ENCODE peak calls at places on chromosomes 6 and 20, in nine cellular contexts. One of them, this sample, is unnamed.

GRCh38 chr6:170226647-170227046 is 64.2 kb downstream of the DLL1 start:
- DNase-seq in AG04449: no peak
- DNase-seq in BE2C: no peak
- DNase-seq in prostate gland: no peak
- DNase-seq in fibroblast of pulmonary artery: no peak
- DNase-seq in pancreas: peak; percentile 43
- DNase-seq in Peyer's patch: no peak
- DNase-seq in heart left ventricle: no peak
- DNase-seq in lower lobe of right lung: no peak
- DNase-seq in this sample: no peak

GRCh38 chr20:35595456-35595855 is 20.2 kb upstream of the SPAG4 start:
- DNase-seq in Peyer's patch: no peak
- DNase-seq in heart left ventricle: no peak
- DNase-seq in lower lobe of right lung: no peak
- DNase-seq in AG04449: no peak
- DNase-seq in fibroblast of pulmonary artery: no peak
- DNase-seq in prostate gland: no peak
- DNase-seq in BE2C: no peak
- DNase-seq in pancreas: no peak
- DNase-seq in this sample: no peak

GRCh38 chr6:25242567-25242966 is 36.6 kb upstream of the CARMIL1 start:
- DNase-seq in fibroblast of pulmonary artery: no peak
- DNase-seq in Peyer's patch: no peak
- DNase-seq in prostate gland: no peak
- DNase-seq in pancreas: no peak
- DNase-seq in heart left ventricle: no peak
- DNase-seq in BE2C: no peak
- DNase-seq in lower lobe of right lung: no peak
- DNase-seq in AG04449: no peak
- DNase-seq in this sample: no peak

GRCh38 chr6:107509506-107509905 is 19.6 kb downstream of the SOBP start:
- DNase-seq in lower lobe of right lung: no peak
- DNase-seq in pancreas: no peak
- DNase-seq in heart left ventricle: no peak
- DNase-seq in BE2C: no peak
- DNase-seq in fibroblast of pulmonary artery: peak; percentile 17
- DNase-seq in AG04449: peak; percentile 4
- DNase-seq in prostate gland: peak; percentile 35
- DNase-seq in Peyer's patch: no peak
- DNase-seq in this sample: no peak

GRCh38 chr6:53327017-53327395 is 21.7 kb downstream of the ELOVL5 start:
- DNase-seq in Peyer's patch: no peak
- DNase-seq in pancreas: no peak
- DNase-seq in fibroblast of pulmonary artery: no peak
- DNase-seq in lower lobe of right lung: no peak
- DNase-seq in prostate gland: no peak
- DNase-seq in heart left ventricle: no peak
- DNase-seq in AG04449: no peak
- DNase-seq in BE2C: no peak
- DNase-seq in this sample: no peak

GRCh38 chr20:20233041-20233514 is 134.8 kb upstream of the INSM1 start:
- DNase-seq in AG04449: no peak
- DNase-seq in lower lobe of right lung: no peak
- DNase-seq in pancreas: no peak
- DNase-seq in prostate gland: no peak
- DNase-seq in heart left ventricle: no peak
- DNase-seq in fibroblast of pulmonary artery: no peak
- DNase-seq in BE2C: peak; percentile 74
- DNase-seq in Peyer's patch: no peak
- DNase-seq in this sample: no peak

GRCh38 chr6:70673601-70674000 is 5.9 kb downstream of the SMAP1 start:
- DNase-seq in pancreas: no peak
- DNase-seq in Peyer's patch: no peak
- DNase-seq in lower lobe of right lung: no peak
- DNase-seq in fibroblast of pulmonary artery: peak; percentile 32
- DNase-seq in heart left ventricle: no peak
- DNase-seq in BE2C: no peak
- DNase-seq in prostate gland: no peak
- DNase-seq in AG04449: no peak
- DNase-seq in this sample: no peak

GRCh38 chr6:115601509-115601908 is 459.2 kb downstream of the FRK start:
- DNase-seq in pancreas: no peak
- DNase-seq in heart left ventricle: no peak
- DNase-seq in lower lobe of right lung: no peak
- DNase-seq in prostate gland: no peak
- DNase-seq in Peyer's patch: no peak
- DNase-seq in BE2C: no peak
- DNase-seq in AG04449: no peak
- DNase-seq in fibroblast of pulmonary artery: no peak
- DNase-seq in this sample: no peak

GRCh38 chr6:70684794-70685493 is 17.3 kb downstream of the SMAP1 start:
- DNase-seq in prostate gland: no peak
- DNase-seq in BE2C: no peak
- DNase-seq in heart left ventricle: no peak
- DNase-seq in AG04449: no peak
- DNase-seq in pancreas: no peak
- DNase-seq in fibroblast of pulmonary artery: no peak
- DNase-seq in lower lobe of right lung: no peak
- DNase-seq in Peyer's patch: no peak
- DNase-seq in this sample: no peak

GRCh38 chr6:34102099-34102656 is 43.7 kb downstream of the GRM4 start:
- DNase-seq in prostate gland: no peak
- DNase-seq in lower lobe of right lung: no peak
- DNase-seq in fibroblast of pulmonary artery: no peak
- DNase-seq in BE2C: no peak
- DNase-seq in AG04449: no peak
- DNase-seq in pancreas: no peak
- DNase-seq in Peyer's patch: no peak
- DNase-seq in heart left ventricle: no peak
- DNase-seq in this sample: no peak
- H3K4me3 ChIP-seq in prostate gland: no peak overlapping the region
- H3K4me3 ChIP-seq in lower lobe of right lung: no peak overlapping the region
- H3K4me3 ChIP-seq in fibroblast of pulmonary artery: no peak overlapping the region
- H3K4me3 ChIP-seq in BE2C: no peak overlapping the region
- H3K4me3 ChIP-seq in AG04449: no peak overlapping the region
- H3K4me3 ChIP-seq in pancreas: no peak overlapping the region
- H3K4me3 ChIP-seq in Peyer's patch: no peak overlapping the region
- H3K4me3 ChIP-seq in heart left ventricle: no peak overlapping the region
- H3K4me3 ChIP-seq in this sample: no peak overlapping the region

GRCh38 chr20:53608071-53608455 is 14.4 kb upstream of the ZNF217 start:
- DNase-seq in heart left ventricle: no peak
- DNase-seq in AG04449: no peak
- DNase-seq in fibroblast of pulmonary artery: no peak
- DNase-seq in lower lobe of right lung: no peak
- DNase-seq in prostate gland: no peak
- DNase-seq in pancreas: peak; percentile 8
- DNase-seq in BE2C: no peak
- DNase-seq in Peyer's patch: peak; percentile 15
- DNase-seq in this sample: no peak
- H3K4me3 ChIP-seq in heart left ventricle: no peak overlapping the region
- H3K4me3 ChIP-seq in AG04449: no peak overlapping the region
- H3K4me3 ChIP-seq in fibroblast of pulmonary artery: no peak overlapping the region
- H3K4me3 ChIP-seq in lower lobe of right lung: no peak overlapping the region
- H3K4me3 ChIP-seq in prostate gland: no peak overlapping the region
- H3K4me3 ChIP-seq in pancreas: no peak overlapping the region
- H3K4me3 ChIP-seq in BE2C: no peak overlapping the region
- H3K4me3 ChIP-seq in Peyer's patch: no peak overlapping the region
- H3K4me3 ChIP-seq in this sample: no peak overlapping the region

GRCh38 chr6:35096129-35096852 is 44.8 kb downstream of the TCP11 start:
- DNase-seq in heart left ventricle: no peak
- DNase-seq in lower lobe of right lung: no peak
- DNase-seq in BE2C: no peak
- DNase-seq in AG04449: peak; percentile 88
- DNase-seq in prostate gland: no peak
- DNase-seq in pancreas: no peak
- DNase-seq in Peyer's patch: no peak
- DNase-seq in fibroblast of pulmonary artery: peak; percentile 64
- DNase-seq in this sample: peak; percentile 58
- H3K4me3 ChIP-seq in heart left ventricle: no peak overlapping the region
- H3K4me3 ChIP-seq in lower lobe of right lung: no peak overlapping the region
- H3K4me3 ChIP-seq in BE2C: no peak overlapping the region
- H3K4me3 ChIP-seq in AG04449: no peak overlapping the region
- H3K4me3 ChIP-seq in prostate gland: no peak overlapping the region
- H3K4me3 ChIP-seq in pancreas: no peak overlapping the region
- H3K4me3 ChIP-seq in Peyer's patch: no peak overlapping the region
- H3K4me3 ChIP-seq in fibroblast of pulmonary artery: no peak overlapping the region
- H3K4me3 ChIP-seq in this sample: no peak overlapping the region

GRCh38 chr20:38873050-38873581 is 53.1 kb upstream of the FAM83D start:
- DNase-seq in prostate gland: no peak
- DNase-seq in heart left ventricle: no peak
- DNase-seq in pancreas: no peak
- DNase-seq in BE2C: no peak
- DNase-seq in Peyer's patch: peak; percentile 80
- DNase-seq in fibroblast of pulmonary artery: no peak
- DNase-seq in AG04449: no peak
- DNase-seq in lower lobe of right lung: no peak
- DNase-seq in this sample: no peak

GRCh38 chr20:38871560-38871953 is 54.7 kb upstream of the FAM83D start:
- DNase-seq in lower lobe of right lung: no peak
- DNase-seq in prostate gland: no peak
- DNase-seq in BE2C: no peak
- DNase-seq in pancreas: no peak
- DNase-seq in heart left ventricle: no peak
- DNase-seq in AG04449: no peak
- DNase-seq in Peyer's patch: peak; percentile 63
- DNase-seq in fibroblast of pulmonary artery: no peak
- DNase-seq in this sample: no peak

GRCh38 chr20:38870733-38871559 is 55.3 kb upstream of the FAM83D start:
- DNase-seq in BE2C: peak; percentile 39
- DNase-seq in prostate gland: no peak
- DNase-seq in lower lobe of right lung: no peak
- DNase-seq in Peyer's patch: peak; percentile 73
- DNase-seq in pancreas: no peak
- DNase-seq in heart left ventricle: no peak
- DNase-seq in fibroblast of pulmonary artery: peak; percentile 17
- DNase-seq in AG04449: no peak
- DNase-seq in this sample: no peak

GRCh38 chr20:38872036-38872435 is 54.2 kb upstream of the FAM83D start:
- DNase-seq in pancreas: no peak
- DNase-seq in prostate gland: no peak
- DNase-seq in lower lobe of right lung: no peak
- DNase-seq in fibroblast of pulmonary artery: no peak
- DNase-seq in Peyer's patch: no peak
- DNase-seq in AG04449: no peak
- DNase-seq in heart left ventricle: no peak
- DNase-seq in BE2C: no peak
- DNase-seq in this sample: no peak

GRCh38 chr20:38872491-38873049 is 53.6 kb upstream of the FAM83D start:
- DNase-seq in Peyer's patch: no peak
- DNase-seq in AG04449: no peak
- DNase-seq in pancreas: no peak
- DNase-seq in lower lobe of right lung: no peak
- DNase-seq in BE2C: no peak
- DNase-seq in prostate gland: no peak
- DNase-seq in heart left ventricle: no peak
- DNase-seq in fibroblast of pulmonary artery: no peak
- DNase-seq in this sample: no peak
- H3K4me3 ChIP-seq in Peyer's patch: no peak overlapping the region
- H3K4me3 ChIP-seq in AG04449: no peak overlapping the region
- H3K4me3 ChIP-seq in pancreas: no peak overlapping the region
- H3K4me3 ChIP-seq in lower lobe of right lung: no peak overlapping the region
- H3K4me3 ChIP-seq in BE2C: no peak overlapping the region
- H3K4me3 ChIP-seq in prostate gland: no peak overlapping the region
- H3K4me3 ChIP-seq in heart left ventricle: no peak overlapping the region
- H3K4me3 ChIP-seq in fibroblast of pulmonary artery: no peak overlapping the region
- H3K4me3 ChIP-seq in this sample: no peak overlapping the region

GRCh38 chr20:43938017-43938655 is 23.5 kb downstream of the TOX2 start:
- DNase-seq in prostate gland: no peak
- DNase-seq in lower lobe of right lung: no peak
- DNase-seq in Peyer's patch: no peak
- DNase-seq in fibroblast of pulmonary artery: no peak
- DNase-seq in heart left ventricle: no peak
- DNase-seq in BE2C: no peak
- DNase-seq in AG04449: no peak
- DNase-seq in pancreas: no peak
- DNase-seq in this sample: no peak

GRCh38 chr20:43937586-43937985 is 22.9 kb downstream of the TOX2 start:
- DNase-seq in BE2C: no peak
- DNase-seq in AG04449: no peak
- DNase-seq in heart left ventricle: no peak
- DNase-seq in pancreas: no peak
- DNase-seq in prostate gland: no peak
- DNase-seq in Peyer's patch: no peak
- DNase-seq in lower lobe of right lung: no peak
- DNase-seq in fibroblast of pulmonary artery: no peak
- DNase-seq in this sample: peak; percentile 45

GRCh38 chr20:43940518-43941225 is 26.0 kb downstream of the TOX2 start:
- DNase-seq in heart left ventricle: no peak
- DNase-seq in fibroblast of pulmonary artery: no peak
- DNase-seq in pancreas: no peak
- DNase-seq in AG04449: no peak
- DNase-seq in prostate gland: no peak
- DNase-seq in lower lobe of right lung: no peak
- DNase-seq in Peyer's patch: no peak
- DNase-seq in BE2C: no peak
- DNase-seq in this sample: no peak

GRCh38 chr20:43939762-43940121 is 25.1 kb downstream of the TOX2 start:
- DNase-seq in Peyer's patch: no peak
- DNase-seq in fibroblast of pulmonary artery: no peak
- DNase-seq in BE2C: no peak
- DNase-seq in pancreas: no peak
- DNase-seq in prostate gland: no peak
- DNase-seq in lower lobe of right lung: no peak
- DNase-seq in AG04449: no peak
- DNase-seq in heart left ventricle: no peak
- DNase-seq in this sample: no peak

DNA sequence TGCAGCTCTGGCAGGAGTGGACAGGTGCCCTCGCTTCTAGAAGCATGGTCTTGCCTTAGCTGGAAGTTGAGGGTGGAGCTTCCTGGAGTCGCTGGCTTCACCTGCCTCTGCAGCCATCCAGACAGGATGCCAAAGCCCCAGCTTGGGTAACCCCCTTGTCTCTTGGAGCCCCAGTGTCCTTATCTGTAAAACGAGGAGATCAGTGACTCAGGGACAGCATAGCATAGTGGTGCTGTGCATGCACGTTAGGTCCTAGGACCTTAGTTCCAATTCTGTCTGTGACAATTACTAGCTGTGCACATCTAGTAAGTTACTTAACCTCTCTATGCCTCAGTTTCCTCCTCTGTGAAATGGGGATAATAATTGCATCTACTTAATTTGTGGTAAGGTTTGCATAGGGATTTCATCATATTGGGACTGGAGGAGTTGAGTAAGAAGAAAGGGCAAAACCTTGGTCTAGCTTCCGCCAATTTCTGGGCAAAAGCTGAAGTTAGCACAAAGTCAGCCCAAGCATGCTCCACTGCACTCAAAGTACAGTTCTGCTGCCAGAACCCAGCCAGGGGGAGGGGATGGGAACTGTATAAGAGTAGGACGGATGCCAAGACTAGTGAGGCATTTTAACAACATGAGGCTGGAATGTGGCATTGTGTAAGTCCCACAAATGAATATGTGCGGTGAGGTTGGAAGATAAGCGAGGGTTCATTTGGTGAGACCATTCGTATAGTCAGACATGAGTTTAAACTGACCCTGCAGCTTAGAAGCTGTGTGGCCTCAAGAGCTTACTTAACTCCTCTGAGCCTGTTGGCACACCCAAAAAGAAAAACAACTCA is 24.5 kb downstream of the TOX2 start:
- DNase-seq in prostate gland: peak; percentile 42
- DNase-seq in heart left ventricle: peak; percentile 52
- DNase-seq in lower lobe of right lung: peak; percentile 76
- DNase-seq in Peyer's patch: no peak
- DNase-seq in BE2C: no peak
- DNase-seq in pancreas: peak; percentile 55
- DNase-seq in fibroblast of pulmonary artery: peak; percentile 100
- DNase-seq in AG04449: peak; percentile 98
- DNase-seq in this sample: peak; percentile 100
- H3K4me3 ChIP-seq in prostate gland: no peak overlapping the region
- H3K4me3 ChIP-seq in heart left ventricle: no peak overlapping the region
- H3K4me3 ChIP-seq in lower lobe of right lung: no peak overlapping the region
- H3K4me3 ChIP-seq in Peyer's patch: no peak overlapping the region
- H3K4me3 ChIP-seq in BE2C: no peak overlapping the region
- H3K4me3 ChIP-seq in pancreas: no peak overlapping the region
- H3K4me3 ChIP-seq in fibroblast of pulmonary artery: no peak overlapping the region
- H3K4me3 ChIP-seq in AG04449: no peak overlapping the region
- H3K4me3 ChIP-seq in this sample: no peak overlapping the region